ENCODE peak calls at places on chromosome 10, in four cellular contexts. One of them, this sample, is unnamed.

GRCh38 chr10:69891057-69891617 is 89.4 kb downstream of the COL13A1 start:
- DNase-seq in GM12878: no peak
- DNase-seq in K562: no peak
- DNase-seq in HepG2: no peak
- DNase-seq in this sample: no peak

GRCh38 chr10:109862738-109863137 is 60.6 kb downstream of the XPNPEP1 start:
- DNase-seq in GM12878: no peak
- DNase-seq in K562: no peak
- DNase-seq in HepG2: no peak
- DNase-seq in this sample: no peak

GRCh38 chr10:131787961-131788360 is 112.8 kb upstream of the PPP2R2D start:
- DNase-seq in GM12878: no peak
- DNase-seq in K562: no peak
- DNase-seq in HepG2: no peak
- DNase-seq in this sample: no peak

GRCh38 chr10:98956576-98957260 is 278.9 kb downstream of the HPSE2 start:
- DNase-seq in GM12878: no peak
- DNase-seq in HepG2: no peak
- DNase-seq in K562: no peak
- DNase-seq in this sample: no peak

GRCh38 chr10:84173543-84173942 is at the start of gene GPR15LG:
- DNase-seq in GM12878: no peak
- DNase-seq in K562: no peak
- DNase-seq in HepG2: no peak
- DNase-seq in this sample: no peak

GRCh38 chr10:131675104-131675503 is 225.7 kb upstream of the PPP2R2D start:
- DNase-seq in GM12878: no peak
- DNase-seq in K562: no peak
- DNase-seq in HepG2: no peak
- DNase-seq in this sample: peak; percentile 8

GRCh38 chr10:44806895-44807294 is 104.2 kb upstream of the TMEM72 start:
- DNase-seq in K562: no peak
- DNase-seq in GM12878: no peak
- DNase-seq in HepG2: no peak
- DNase-seq in this sample: no peak

GRCh38 chr10:54854389-54854788 is 53.4 kb upstream of the PCDH15 start:
- DNase-seq in GM12878: no peak
- DNase-seq in HepG2: no peak
- DNase-seq in K562: no peak
- DNase-seq in this sample: no peak

GRCh38 chr10:21721000-21721670 is 187.1 kb downstream of the MLLT10 start:
- DNase-seq in GM12878: no peak
- DNase-seq in HepG2: no peak
- DNase-seq in K562: no peak
- DNase-seq in this sample: no peak

GRCh38 chr10:88687853-88688467 is 18.1 kb upstream of the LIPK start:
- DNase-seq in K562: no peak
- DNase-seq in GM12878: no peak
- DNase-seq in HepG2: peak; percentile 3
- DNase-seq in this sample: no peak

GRCh38 chr10:84329986-84330651 is 1.7 kb downstream of the CCSER2 start:
- DNase-seq in HepG2: no peak
- DNase-seq in GM12878: peak; percentile 72
- DNase-seq in K562: no peak
- DNase-seq in this sample: no peak

GRCh38 chr10:122192142-122192541 is 79.0 kb upstream of the BTBD16 start:
- DNase-seq in K562: no peak
- DNase-seq in HepG2: no peak
- DNase-seq in GM12878: no peak
- DNase-seq in this sample: peak; percentile 31

GRCh38 chr10:104076743-104077160 is 8.9 kb downstream of the COL17A1 start:
- DNase-seq in HepG2: no peak
- DNase-seq in K562: no peak
- DNase-seq in GM12878: no peak
- DNase-seq in this sample: no peak

GRCh38 chr10:14377591-14377990 is 46.9 kb upstream of the FRMD4A start:
- DNase-seq in K562: no peak
- DNase-seq in GM12878: no peak
- DNase-seq in HepG2: no peak
- DNase-seq in this sample: no peak

GRCh38 chr10:98006266-98006665 is 24.2 kb downstream of the CRTAC1 start:
- DNase-seq in K562: peak; percentile 49
- DNase-seq in GM12878: no peak
- DNase-seq in HepG2: no peak
- DNase-seq in this sample: peak; percentile 62

GRCh38 chr10:130021373-130021950 is 57.4 kb upstream of the EBF3 start:
- DNase-seq in HepG2: no peak
- DNase-seq in K562: no peak
- DNase-seq in GM12878: no peak
- DNase-seq in this sample: no peak

GRCh38 chr10:8044908-8045727 is 9.4 kb upstream of the GATA3 start:
- DNase-seq in GM12878: no peak
- DNase-seq in HepG2: no peak
- DNase-seq in K562: peak; percentile 25
- DNase-seq in this sample: no peak

GRCh38 chr10:93219347-93219746 is 145.7 kb downstream of the CYP26A1 start:
- DNase-seq in K562: no peak
- DNase-seq in GM12878: no peak
- DNase-seq in HepG2: no peak
- DNase-seq in this sample: no peak

GRCh38 chr10:13698217-13698616 is 111.5 kb downstream of the PRPF18 start:
- DNase-seq in GM12878: no peak
- DNase-seq in HepG2: no peak
- DNase-seq in K562: no peak
- DNase-seq in this sample: no peak

GRCh38 chr10:85194685-85195084 is 866.3 kb downstream of the CCSER2 start:
- DNase-seq in K562: no peak
- DNase-seq in GM12878: no peak
- DNase-seq in HepG2: no peak
- DNase-seq in this sample: no peak

GRCh38 chr10:105964009-105964408 is 1200.5 kb downstream of the SORCS1 start:
- DNase-seq in HepG2: no peak
- DNase-seq in GM12878: no peak
- DNase-seq in K562: no peak
- DNase-seq in this sample: no peak

GRCh38 chr10:82463165-82463564 is 588.2 kb downstream of the NRG3 start:
- DNase-seq in K562: no peak
- DNase-seq in HepG2: no peak
- DNase-seq in GM12878: no peak
- DNase-seq in this sample: no peak

GRCh38 chr10:50416181-50416824 is 165.0 kb upstream of the ASAH2 start:
- DNase-seq in GM12878: no peak
- DNase-seq in HepG2: no peak
- DNase-seq in K562: no peak
- DNase-seq in this sample: no peak

GRCh38 chr10:102610499-102610898 is 33.8 kb upstream of the TRIM8 start:
- DNase-seq in GM12878: no peak
- DNase-seq in K562: no peak
- DNase-seq in HepG2: no peak
- DNase-seq in this sample: no peak
- TF ChIP-seq NR2C2 in GM12878: no peak
- TF ChIP-seq NR2C2 in K562: no peak
- TF ChIP-seq NR2C2 in HepG2: no peak
- TF ChIP-seq NR2C2 in this sample: no peak

DNA sequence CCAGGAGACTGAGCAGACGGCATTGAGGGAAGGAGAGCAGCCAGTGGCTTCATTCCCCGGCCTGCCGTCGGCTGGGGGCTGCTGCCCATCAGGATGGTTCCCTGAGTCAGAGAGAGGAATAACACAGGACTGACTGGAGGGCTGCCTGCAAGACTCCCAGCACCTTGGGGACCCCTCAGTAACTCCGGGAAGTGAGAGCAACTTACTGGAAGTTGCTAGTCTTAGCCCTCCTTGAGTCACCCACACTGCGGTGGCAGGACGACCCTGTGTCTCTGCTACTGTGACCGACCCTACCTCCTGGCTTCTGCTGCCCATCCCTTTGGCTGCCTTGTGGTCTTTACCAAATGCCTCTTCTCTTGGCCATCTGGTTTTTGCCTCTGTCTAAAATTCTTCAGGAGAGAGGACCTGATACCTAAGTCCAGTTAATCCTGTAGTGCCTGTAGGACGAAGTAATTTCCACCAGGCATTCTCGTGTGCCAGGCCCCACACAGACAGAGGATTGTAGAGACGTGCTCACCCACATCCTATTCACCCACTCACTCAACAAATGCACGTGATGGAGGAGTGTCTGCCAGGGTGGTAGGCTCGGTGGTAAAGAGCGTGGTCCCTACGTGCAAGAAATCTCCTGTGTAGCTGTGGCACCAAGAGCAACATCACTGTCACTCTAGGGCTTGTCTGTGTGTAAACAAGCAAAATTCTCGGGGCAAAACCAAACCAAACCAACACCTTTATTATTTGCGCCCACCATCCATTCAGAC is 156.5 kb downstream of the PRKCQ start:
- DNase-seq in HepG2: no peak
- DNase-seq in GM12878: no peak
- DNase-seq in K562: no peak
- DNase-seq in this sample: no peak
- TF ChIP-seq CBFB in HepG2: no peak
- TF ChIP-seq CBFB in GM12878: no peak
- TF ChIP-seq CBFB in K562: no peak
- TF ChIP-seq CBFB in this sample: no peak

GRCh38 chr10:24891823-24892222 is 60.6 kb downstream of the PRTFDC1 start:
- DNase-seq in HepG2: no peak
- DNase-seq in K562: no peak
- DNase-seq in GM12878: no peak
- DNase-seq in this sample: no peak
- TF ChIP-seq NR2C2 in HepG2: no peak
- TF ChIP-seq NR2C2 in K562: no peak
- TF ChIP-seq NR2C2 in GM12878: no peak
- TF ChIP-seq NR2C2 in this sample: no peak

GRCh38 chr10:11578802-11579255 is 32.6 kb downstream of the USP6NL start:
- DNase-seq in K562: no peak
- DNase-seq in GM12878: peak; percentile 73
- DNase-seq in HepG2: no peak
- DNase-seq in this sample: no peak
- TF ChIP-seq CBFB in K562: no peak
- TF ChIP-seq CBFB in GM12878: peak; percentile 52
- TF ChIP-seq CBFB in HepG2: no peak
- TF ChIP-seq CBFB in this sample: no peak

GRCh38 chr10:28949005-28950004 is 272.0 kb downstream of the BAMBI start:
- DNase-seq in K562: no peak
- DNase-seq in GM12878: no peak
- DNase-seq in HepG2: peak; percentile 32
- DNase-seq in this sample: no peak
- TF ChIP-seq NR2C2 in K562: no peak
- TF ChIP-seq NR2C2 in GM12878: no peak
- TF ChIP-seq NR2C2 in HepG2: peak; percentile 28
- TF ChIP-seq NR2C2 in this sample: no peak